ENCODE peak calls at places on chromosomes 4 and X, in four cellular contexts. E, F, D and A are unnamed samples.

GRCh38 chrX:25144043-25144940 is 128.5 kb upstream of the ARX start:
- DNase-seq in D (peak), F (peak), E (peak), A (peak)

GRCh38 chr4:157204634-157205244 is 15.8 kb upstream of the GRIA2 start:
- DNase-seq in D (no peak), E (no peak), F (peak), A (peak)

GRCh38 chrX:54045563-54046228 is 1.4 kb upstream of the PHF8 start:
- DNase-seq in F (no peak), D (no peak), E (no peak), A (no peak)

GRCh38 chr4:6912412-6912811 is 2.8 kb downstream of the TBC1D14 start:
- DNase-seq in F (no peak), D (peak), E (no peak), A (no peak)

GRCh38 chr4:37795796-37796195 is 30.7 kb upstream of the PGM2 start:
- DNase-seq in E (no peak), F (no peak), D (no peak), A (no peak)

GRCh38 chr4:177313263-177313662 is 3.6 kb downstream of the NEIL3 start:
- DNase-seq in E (no peak), F (no peak), D (no peak), A (no peak)

GRCh38 chr4:88106205-88106604 is 52.2 kb downstream of the ABCG2 start:
- DNase-seq in D (no peak), F (no peak), E (no peak), A (no peak)

GRCh38 chr4:89001647-89002518 is 55.1 kb downstream of the FAM13A start:
- DNase-seq in F (no peak), D (no peak), E (no peak), A (no peak)

GRCh38 chr4:184548651-184549341 is 74.4 kb upstream of the IRF2 start:
- DNase-seq in D (no peak), E (no peak), F (no peak), A (no peak)

GRCh38 chr4:158043971-158044618 is 128.7 kb downstream of the GASK1B start:
- DNase-seq in D (no peak), E (no peak), F (no peak), A (no peak)

GRCh38 chr4:176306837-176307590 is 12.8 kb upstream of the SPCS3 start:
- DNase-seq in E (no peak), D (no peak), F (no peak), A (no peak)

GRCh38 chr4:121688696-121689095 is 8.1 kb downstream of the ANXA5 start:
- DNase-seq in D (no peak), E (no peak), F (no peak), A (no peak)

GRCh38 chrX:41025926-41026325 is 59.3 kb upstream of the USP9X start:
- DNase-seq in F (no peak), D (no peak), E (no peak), A (no peak)

GRCh38 chr4:762211-763190 is 56.9 kb downstream of the PCGF3 start:
- DNase-seq in D (no peak), E (no peak), F (no peak), A (no peak)

GRCh38 chr4:78237360-78237759 is 180.2 kb downstream of the FRAS1 start:
- DNase-seq in F (no peak), E (no peak), D (no peak), A (no peak)

GRCh38 chrX:13875572-13875971 is 58.7 kb upstream of the GPM6B start:
- DNase-seq in E (no peak), D (no peak), F (no peak), A (no peak)

GRCh38 chrX:153951683-153952372 is 7.4 kb upstream of the RENBP start:
- DNase-seq in D (no peak), F (no peak), E (no peak), A (no peak)

GRCh38 chr4:54232151-54232688 is 3.1 kb downstream of the PDGFRA start:
- DNase-seq in F (peak), E (no peak), D (no peak), A (no peak)

GRCh38 chrX:7746861-7747260 is 96.1 kb upstream of the VCX start:
- DNase-seq in D (no peak), E (no peak), F (no peak), A (no peak)

GRCh38 chrX:46180258-46180687 is 364.9 kb downstream of the ZNF674 start:
- DNase-seq in E (no peak), D (no peak), F (no peak), A (no peak)

GRCh38 chr4:145066063-145066501 is 31.9 kb downstream of the ANAPC10 start:
- DNase-seq in E (no peak), D (no peak), F (no peak), A (no peak)

GRCh38 chr4:140004580-140005314 is 149.2 kb downstream of the MAML3 start:
- DNase-seq in F (no peak), E (no peak), D (peak), A (no peak)

GRCh38 chr4:116824172-116824571 is 261.2 kb downstream of the TRAM1L1 start:
- DNase-seq in D (no peak), E (no peak), F (no peak), A (no peak)

GRCh38 chr4:18689308-18689915 is 667.9 kb upstream of the LCORL start:
- DNase-seq in D (peak), F (peak), E (peak), A (peak)

GRCh38 chr4:73068496-73069337 is 799 bp downstream of the COX18 start:
- DNase-seq in F (no peak), D (no peak), E (no peak), A (no peak)

GRCh38 chr4:81747242-81747930 is 275.7 kb upstream of the RASGEF1B start:
- DNase-seq in D (no peak), F (no peak), E (no peak), A (no peak)

GRCh38 chr4:25178838-25179261 is 18.6 kb upstream of the SEPSECS start:
- DNase-seq in D (no peak), E (no peak), F (no peak), A (peak)

GRCh38 chr4:19711871-19712270 is 539.8 kb upstream of the SLIT2 start:
- DNase-seq in D (no peak), E (no peak), F (no peak), A (no peak)

GRCh38 chr4:101155859-101156430 is 191.4 kb downstream of the PPP3CA start:
- DNase-seq in D (no peak), F (peak), E (no peak), A (peak)

GRCh38 chr4:140681201-140681600 is 75.0 kb downstream of the TBC1D9 start:
- DNase-seq in F (no peak), E (no peak), D (no peak), A (no peak)

GRCh38 chr4:168522829-168523228 is 26.0 kb downstream of the PALLD start:
- DNase-seq in F (no peak), E (no peak), D (no peak), A (no peak)

GRCh38 chrX:16722481-16722880 is 3.1 kb downstream of the SYAP1 start:
- DNase-seq in D (no peak), F (no peak), E (no peak), A (no peak)

GRCh38 chrX:331145-331771 is 12.7 kb upstream of the GTPBP6 start:
- DNase-seq in D (no peak), E (no peak), F (peak), A (peak)

GRCh38 chr4:81504685-81505598 is 33.2 kb upstream of the RASGEF1B start:
- DNase-seq in F (peak), E (peak), D (peak), A (peak)

GRCh38 chr4:148443550-148444295 is 1.5 kb upstream of the NR3C2 start:
- DNase-seq in F (peak), D (peak), E (peak), A (peak)

GRCh38 chr4:1179089-1179441 is 6.7 kb upstream of the SPON2 start:
- DNase-seq in D (peak), E (no peak), F (no peak), A (no peak)